ENCODE peak calls at places on chromosomes 1 and 21, in eight cellular contexts. B is upper lobe of right lung, J is GM23338, O is PC-3, V is tibial nerve, U is endothelial cell of umbilical vein, I is ovary, Z is A549. N is an unnamed sample. For H3K4me1, the result is how much of the 10 kb centered on the place peaks cover.

GRCh38 chr1:183339556-183340167 is 78.5 kb downstream of the NMNAT2 start:
- DNase-seq in V (no peak), O (no peak), J (no peak), I (no peak), Z (no peak), U (no peak), B (no peak), N (no peak)

GRCh38 chr1:150695561-150695960 is 1.4 kb downstream of the GOLPH3L start:
- DNase-seq in I (no peak), U (peak), Z (no peak), V (no peak), J (no peak), B (no peak), O (peak), N (no peak)

GRCh38 chr1:53547321-53547720 is 88.1 kb downstream of the DMRTB1 start:
- DNase-seq in O (no peak), I (no peak), U (no peak), B (peak), Z (no peak), V (no peak), J (no peak), N (no peak)

GRCh38 chr1:245952383-245952989 is 554.6 kb downstream of the SMYD3 start:
- DNase-seq in Z (no peak), U (no peak), B (no peak), J (no peak), V (no peak), O (no peak), I (no peak), N (no peak)

GRCh38 chr1:217605390-217605789 is 25.5 kb downstream of the GPATCH2 start:
- DNase-seq in I (no peak), J (no peak), Z (no peak), O (no peak), B (no peak), U (peak), V (no peak), N (no peak)

GRCh38 chr1:23484253-23485001 is 448 bp upstream of the ASAP3 start:
- DNase-seq in O (peak), V (peak), U (peak), I (peak), Z (peak), B (peak), J (peak), N (peak)

GRCh38 chr1:95013948-95014574 is 58.7 kb downstream of the ALG14 start:
- DNase-seq in V (no peak), O (peak), I (no peak), U (peak), J (no peak), B (no peak), Z (no peak), N (no peak)

GRCh38 chr1:70210820-70211219 is 5.4 kb upstream of the LRRC40 start:
- DNase-seq in O (no peak), B (no peak), J (no peak), U (peak), Z (no peak), V (no peak), I (no peak), N (no peak)

GRCh38 chr1:43279161-43279560 is 6.2 kb downstream of the C1orf210 start:
- DNase-seq in I (no peak), Z (no peak), B (peak), U (no peak), J (no peak), V (no peak), O (no peak), N (no peak)

GRCh38 chr1:25168193-25169071 is 63.9 kb downstream of the SYF2 start:
- DNase-seq in B (no peak), J (peak), I (no peak), V (no peak), U (no peak), O (peak), Z (no peak), N (no peak)

GRCh38 chr1:22912311-22912710 is 60.4 kb downstream of the LACTBL1 start:
- DNase-seq in U (no peak), O (no peak), I (no peak), V (no peak), Z (no peak), B (no peak), J (no peak), N (no peak)

GRCh38 chr1:51192213-51192843 is 43.7 kb upstream of the RNF11 start:
- DNase-seq in V (peak), Z (peak), I (peak), O (peak), U (peak), B (no peak), J (peak), N (peak)

GRCh38 chr1:110185181-110185580 is 24.9 kb upstream of the KCNC4 start:
- DNase-seq in V (no peak), Z (no peak), I (no peak), U (no peak), O (no peak), B (no peak), J (no peak), N (no peak)

DNA sequence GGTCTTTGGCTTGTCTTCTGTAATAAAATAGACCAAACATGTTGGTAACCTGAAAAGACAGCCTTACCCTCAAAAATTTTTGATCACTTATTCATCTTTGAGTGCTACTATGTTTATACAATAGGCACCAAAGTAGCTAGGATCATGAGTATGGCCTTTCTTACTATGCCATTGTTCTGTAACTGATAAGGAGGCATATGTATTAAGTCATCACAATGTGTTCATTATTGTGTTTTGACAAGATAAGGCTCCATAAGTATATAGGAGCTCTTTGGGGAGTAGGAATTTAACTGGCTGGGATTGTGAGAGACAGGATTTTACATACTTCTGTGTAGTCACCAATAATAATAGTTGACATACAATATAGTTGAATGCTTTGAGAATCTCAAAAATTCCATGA is 692 bp downstream of the TMCO2 start:
- DNase-seq in B (no peak), V (no peak), J (no peak), O (no peak), U (peak), Z (no peak), I (no peak), N (no peak)
- H3K4me1 ChIP-seq in B (under half), V (under half), J (under half), O (under half), U (under half), Z (under half), I (under half), N (under half)

GRCh38 chr1:225768662-225769426 is 8.8 kb upstream of the SRP9 start:
- DNase-seq in I (peak), V (no peak), J (no peak), Z (no peak), B (no peak), U (no peak), O (no peak), N (no peak)
- H3K27ac ChIP-seq in I (peak), V (no peak), J (no peak), Z (peak), B (peak), U (no peak), O (no peak), N (no peak)

DNA sequence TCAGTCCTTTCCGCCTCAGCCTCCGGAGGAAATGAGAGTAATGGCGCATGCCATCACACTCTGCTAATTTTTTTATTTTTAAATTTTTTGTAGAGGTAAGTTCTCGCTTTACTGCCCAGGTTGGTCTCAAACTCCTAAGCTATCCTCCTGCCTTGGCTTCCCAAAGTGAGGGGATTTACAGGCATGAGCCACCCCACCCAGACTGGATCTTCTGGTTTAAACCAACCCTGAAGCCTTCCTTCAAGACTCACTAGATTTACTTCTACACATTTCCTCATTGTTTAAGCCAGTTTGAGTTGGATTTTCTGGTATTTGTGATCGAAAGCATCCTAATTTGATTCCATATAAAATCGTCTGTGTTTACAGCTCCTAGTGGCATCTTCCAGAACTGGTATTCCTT is 23.1 kb upstream of the SCAF4 start:
- DNase-seq in U (no peak), O (no peak), Z (no peak), I (no peak), J (no peak), B (no peak), V (no peak), N (no peak)
- TF ChIP-seq CTCF in U (no peak), O (no peak), Z (no peak), I (no peak), J (no peak), B (no peak), V (no peak), N (no peak)

GRCh38 chr1:178527117-178527516 is 14.2 kb downstream of the TEX35 start:
- DNase-seq in Z (no peak), O (no peak), U (no peak), B (no peak), I (no peak), J (no peak), V (no peak), N (no peak)

GRCh38 chr1:178529364-178530036 is 16.6 kb downstream of the TEX35 start:
- DNase-seq in O (no peak), Z (no peak), B (no peak), I (no peak), U (no peak), J (peak), V (no peak), N (no peak)

GRCh38 chr1:178528963-178529355 is 16.1 kb downstream of the TEX35 start:
- DNase-seq in B (no peak), Z (no peak), O (no peak), J (no peak), U (no peak), V (no peak), I (no peak), N (no peak)

GRCh38 chr1:178530037-178530402 is 17.1 kb downstream of the TEX35 start:
- DNase-seq in Z (no peak), J (no peak), U (no peak), B (no peak), V (no peak), I (no peak), O (peak), N (no peak)

GRCh38 chr1:178528219-178528962 is 15.5 kb downstream of the TEX35 start:
- DNase-seq in J (no peak), I (no peak), B (no peak), Z (no peak), V (no peak), O (no peak), U (no peak), N (no peak)
- H3K4me1 ChIP-seq in J (under half), I (under half), B (under half), Z (under half), V (under half), O (under half), U (under half), N (under half)

GRCh38 chr1:227864882-227865281 is 49.4 kb downstream of the PRSS38 start:
- DNase-seq in J (no peak), V (no peak), Z (no peak), U (no peak), O (no peak), B (no peak), I (no peak), N (no peak)

GRCh38 chr1:227869281-227869842 is 53.9 kb downstream of the PRSS38 start:
- DNase-seq in I (no peak), Z (no peak), J (no peak), B (no peak), O (peak), U (no peak), V (no peak), N (no peak)

GRCh38 chr1:227869851-227870305 is 54.4 kb downstream of the PRSS38 start:
- DNase-seq in V (no peak), O (no peak), B (no peak), Z (no peak), I (no peak), U (no peak), J (no peak), N (no peak)

DNA sequence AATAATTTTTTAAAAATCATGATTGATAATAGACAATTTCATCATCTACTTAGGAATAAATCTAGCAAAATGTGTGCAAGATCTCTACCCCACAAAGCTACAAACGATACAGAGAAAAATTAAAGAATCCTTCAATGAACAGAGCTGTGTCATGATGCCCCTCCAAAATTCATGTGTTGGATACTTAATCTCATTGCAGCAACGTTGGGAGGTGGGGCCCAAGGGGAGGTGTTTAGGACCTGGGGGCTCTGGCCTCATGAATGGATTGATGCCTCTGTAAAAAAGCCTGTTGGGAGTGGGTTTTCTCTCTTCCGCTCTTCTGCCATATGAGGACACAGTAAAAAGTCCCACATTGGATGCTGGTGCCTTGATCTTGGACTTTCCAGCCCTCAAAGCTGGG is 54.9 kb downstream of the PRSS38 start:
- DNase-seq in B (no peak), I (no peak), V (no peak), U (no peak), J (no peak), Z (no peak), O (no peak), N (no peak)
- H3K27ac ChIP-seq in B (no peak), I (no peak), V (no peak), U (no peak), J (no peak), Z (no peak), O (no peak), N (no peak)

GRCh38 chr1:230768903-230769570 is 21.8 kb downstream of the CAPN9 start:
- DNase-seq in Z (no peak), B (no peak), O (no peak), U (no peak), V (no peak), I (no peak), J (peak), N (peak)
- TF ChIP-seq CTCF in Z (no peak), B (no peak), O (no peak), U (no peak), V (no peak), I (no peak), J (no peak), N (no peak)

DNA sequence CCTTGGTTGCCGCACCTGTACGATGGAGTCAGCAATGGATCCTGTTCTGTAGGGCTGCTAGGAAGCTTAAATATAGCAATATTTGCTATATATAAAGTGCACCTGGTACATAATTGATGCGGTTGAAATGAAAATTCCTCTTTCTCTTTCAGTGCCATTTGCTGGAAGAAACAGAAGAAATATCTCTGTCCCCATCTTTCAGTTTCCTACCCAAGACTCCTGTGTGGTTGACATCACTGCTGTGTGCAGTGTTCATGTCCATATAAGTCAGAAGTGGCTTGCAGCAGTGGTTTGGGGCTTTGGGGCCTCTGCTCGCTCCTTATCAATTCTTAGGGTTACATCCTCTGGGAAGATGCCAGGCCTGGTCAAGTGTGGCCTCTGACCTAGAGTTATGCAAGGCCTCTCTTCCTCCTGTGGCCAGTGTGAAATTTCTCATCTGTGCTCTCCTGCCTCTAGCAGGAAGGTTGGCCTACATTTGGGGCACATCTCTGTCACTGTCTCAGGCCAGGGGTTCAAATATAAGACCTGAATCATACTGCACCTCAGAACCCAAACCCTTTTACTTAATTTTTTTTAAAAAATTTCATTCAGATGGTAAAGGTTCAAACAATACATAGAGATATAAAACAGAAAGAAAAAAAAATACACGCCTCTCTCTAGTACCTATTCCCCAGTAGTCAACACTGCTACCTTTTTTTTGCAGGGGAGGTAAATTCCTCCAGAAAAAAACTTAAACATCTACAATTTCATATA is 32.7 kb downstream of the MAPKAPK2 start:
- DNase-seq in B (peak), Z (no peak), I (no peak), V (no peak), J (no peak), O (no peak), U (no peak), N (no peak)
- H3K4me1 ChIP-seq in B (half or more), Z (half or more), I (under half), V (under half), J (under half), O (half or more), U (under half), N (under half)